ENCODE peak calls at places on chromosomes 13 and 19, in seven cellular contexts. One of them, this sample, is unnamed.

GRCh38 chr13:90933097-90933826 is 414.2 kb upstream of the MIR17HG start:
- DNase-seq in dorsolateral prefrontal cortex: no peak
- DNase-seq in lower lobe of right lung: no peak
- DNase-seq in left ventricle myocardium inferior: no peak
- DNase-seq in CD8-positive, alpha-beta memory T cell: no peak
- DNase-seq in uterus: no peak
- DNase-seq in heart right ventricle: no peak
- DNase-seq in this sample: no peak

GRCh38 chr19:35592226-35592625 is 6.3 kb downstream of the PMIS2 start:
- DNase-seq in CD8-positive, alpha-beta memory T cell: peak
- DNase-seq in dorsolateral prefrontal cortex: peak
- DNase-seq in lower lobe of right lung: no peak
- DNase-seq in heart right ventricle: no peak
- DNase-seq in left ventricle myocardium inferior: no peak
- DNase-seq in uterus: no peak
- DNase-seq in this sample: no peak

GRCh38 chr13:97948041-97948440 is 5.4 kb upstream of the IPO5 start:
- DNase-seq in lower lobe of right lung: no peak
- DNase-seq in CD8-positive, alpha-beta memory T cell: no peak
- DNase-seq in left ventricle myocardium inferior: no peak
- DNase-seq in dorsolateral prefrontal cortex: no peak
- DNase-seq in uterus: no peak
- DNase-seq in heart right ventricle: no peak
- DNase-seq in this sample: no peak

GRCh38 chr13:25806304-25806974 is 245.4 kb downstream of the SHISA2 start:
- DNase-seq in uterus: no peak
- DNase-seq in CD8-positive, alpha-beta memory T cell: no peak
- DNase-seq in lower lobe of right lung: no peak
- DNase-seq in dorsolateral prefrontal cortex: no peak
- DNase-seq in left ventricle myocardium inferior: no peak
- DNase-seq in heart right ventricle: no peak
- DNase-seq in this sample: no peak

GRCh38 chr13:39684531-39685137 is 29.2 kb downstream of the COG6 start:
- DNase-seq in lower lobe of right lung: no peak
- DNase-seq in left ventricle myocardium inferior: no peak
- DNase-seq in CD8-positive, alpha-beta memory T cell: peak
- DNase-seq in dorsolateral prefrontal cortex: no peak
- DNase-seq in heart right ventricle: no peak
- DNase-seq in uterus: no peak
- DNase-seq in this sample: no peak

GRCh38 chr19:52191374-52191773 is 1.5 kb downstream of the PPP2R1A start:
- DNase-seq in uterus: no peak
- DNase-seq in CD8-positive, alpha-beta memory T cell: no peak
- DNase-seq in lower lobe of right lung: no peak
- DNase-seq in dorsolateral prefrontal cortex: no peak
- DNase-seq in heart right ventricle: no peak
- DNase-seq in left ventricle myocardium inferior: no peak
- DNase-seq in this sample: no peak

GRCh38 chr19:8004723-8005513 is 523 bp downstream of the ELAVL1 start:
- DNase-seq in uterus: no peak
- DNase-seq in left ventricle myocardium inferior: no peak
- DNase-seq in lower lobe of right lung: no peak
- DNase-seq in dorsolateral prefrontal cortex: no peak
- DNase-seq in heart right ventricle: no peak
- DNase-seq in CD8-positive, alpha-beta memory T cell: no peak
- DNase-seq in this sample: peak

GRCh38 chr13:23876265-23876664 is 12.9 kb downstream of the MIPEP start:
- DNase-seq in heart right ventricle: no peak
- DNase-seq in CD8-positive, alpha-beta memory T cell: no peak
- DNase-seq in left ventricle myocardium inferior: no peak
- DNase-seq in uterus: no peak
- DNase-seq in lower lobe of right lung: no peak
- DNase-seq in dorsolateral prefrontal cortex: peak
- DNase-seq in this sample: no peak

GRCh38 chr13:73216381-73216831 is 157.6 kb downstream of the KLF5 start:
- DNase-seq in dorsolateral prefrontal cortex: no peak
- DNase-seq in lower lobe of right lung: no peak
- DNase-seq in left ventricle myocardium inferior: no peak
- DNase-seq in CD8-positive, alpha-beta memory T cell: no peak
- DNase-seq in uterus: peak
- DNase-seq in heart right ventricle: no peak
- DNase-seq in this sample: no peak

GRCh38 chr19:15444505-15445226 is 5.1 kb downstream of the WIZ start:
- DNase-seq in uterus: no peak
- DNase-seq in left ventricle myocardium inferior: no peak
- DNase-seq in CD8-positive, alpha-beta memory T cell: no peak
- DNase-seq in heart right ventricle: no peak
- DNase-seq in lower lobe of right lung: no peak
- DNase-seq in dorsolateral prefrontal cortex: no peak
- DNase-seq in this sample: no peak

GRCh38 chr13:23205807-23206206 is 25.0 kb downstream of the SGCG start:
- DNase-seq in left ventricle myocardium inferior: no peak
- DNase-seq in lower lobe of right lung: no peak
- DNase-seq in heart right ventricle: no peak
- DNase-seq in uterus: no peak
- DNase-seq in dorsolateral prefrontal cortex: no peak
- DNase-seq in CD8-positive, alpha-beta memory T cell: no peak
- DNase-seq in this sample: no peak

GRCh38 chr13:99376924-99377323 is 69.7 kb upstream of the GPR183 start:
- DNase-seq in dorsolateral prefrontal cortex: no peak
- DNase-seq in left ventricle myocardium inferior: no peak
- DNase-seq in uterus: no peak
- DNase-seq in heart right ventricle: no peak
- DNase-seq in CD8-positive, alpha-beta memory T cell: no peak
- DNase-seq in lower lobe of right lung: no peak
- DNase-seq in this sample: no peak

GRCh38 chr19:43675269-43675879 is 5.4 kb upstream of the PLAUR start:
- DNase-seq in CD8-positive, alpha-beta memory T cell: no peak
- DNase-seq in left ventricle myocardium inferior: no peak
- DNase-seq in lower lobe of right lung: no peak
- DNase-seq in heart right ventricle: no peak
- DNase-seq in dorsolateral prefrontal cortex: no peak
- DNase-seq in uterus: no peak
- DNase-seq in this sample: no peak

GRCh38 chr13:98577823-98578285 is 947 bp upstream of the STK24 start:
- DNase-seq in left ventricle myocardium inferior: no peak
- DNase-seq in lower lobe of right lung: no peak
- DNase-seq in CD8-positive, alpha-beta memory T cell: no peak
- DNase-seq in dorsolateral prefrontal cortex: no peak
- DNase-seq in heart right ventricle: no peak
- DNase-seq in uterus: no peak
- DNase-seq in this sample: no peak

GRCh38 chr13:20550799-20551198 is 16.2 kb upstream of the IFT88 start:
- DNase-seq in left ventricle myocardium inferior: no peak
- DNase-seq in dorsolateral prefrontal cortex: no peak
- DNase-seq in heart right ventricle: no peak
- DNase-seq in lower lobe of right lung: no peak
- DNase-seq in CD8-positive, alpha-beta memory T cell: no peak
- DNase-seq in uterus: no peak
- DNase-seq in this sample: no peak

GRCh38 chr13:112132142-112132541 is 65.2 kb downstream of the SOX1 start:
- DNase-seq in dorsolateral prefrontal cortex: no peak
- DNase-seq in left ventricle myocardium inferior: no peak
- DNase-seq in lower lobe of right lung: no peak
- DNase-seq in heart right ventricle: no peak
- DNase-seq in uterus: no peak
- DNase-seq in CD8-positive, alpha-beta memory T cell: no peak
- DNase-seq in this sample: no peak

GRCh38 chr13:59946924-59947323 is 216.8 kb downstream of the DIAPH3 start:
- DNase-seq in CD8-positive, alpha-beta memory T cell: no peak
- DNase-seq in dorsolateral prefrontal cortex: no peak
- DNase-seq in uterus: no peak
- DNase-seq in heart right ventricle: no peak
- DNase-seq in left ventricle myocardium inferior: no peak
- DNase-seq in lower lobe of right lung: no peak
- DNase-seq in this sample: no peak

GRCh38 chr19:31262673-31263308 is 86.4 kb downstream of the TSHZ3 start:
- DNase-seq in lower lobe of right lung: no peak
- DNase-seq in dorsolateral prefrontal cortex: no peak
- DNase-seq in CD8-positive, alpha-beta memory T cell: no peak
- DNase-seq in uterus: no peak
- DNase-seq in left ventricle myocardium inferior: no peak
- DNase-seq in heart right ventricle: no peak
- DNase-seq in this sample: no peak

GRCh38 chr13:97127842-97128241 is 94.3 kb upstream of the MBNL2 start:
- DNase-seq in lower lobe of right lung: no peak
- DNase-seq in dorsolateral prefrontal cortex: no peak
- DNase-seq in CD8-positive, alpha-beta memory T cell: no peak
- DNase-seq in uterus: no peak
- DNase-seq in left ventricle myocardium inferior: no peak
- DNase-seq in heart right ventricle: no peak
- DNase-seq in this sample: no peak

GRCh38 chr13:37492741-37493514 is 105.6 kb downstream of the POSTN start:
- DNase-seq in CD8-positive, alpha-beta memory T cell: no peak
- DNase-seq in uterus: no peak
- DNase-seq in lower lobe of right lung: no peak
- DNase-seq in dorsolateral prefrontal cortex: no peak
- DNase-seq in heart right ventricle: no peak
- DNase-seq in left ventricle myocardium inferior: no peak
- DNase-seq in this sample: no peak

GRCh38 chr13:95275322-95276118 is 25.7 kb downstream of the ABCC4 start:
- DNase-seq in CD8-positive, alpha-beta memory T cell: no peak
- DNase-seq in uterus: no peak
- DNase-seq in heart right ventricle: no peak
- DNase-seq in left ventricle myocardium inferior: no peak
- DNase-seq in dorsolateral prefrontal cortex: no peak
- DNase-seq in lower lobe of right lung: no peak
- DNase-seq in this sample: no peak

GRCh38 chr19:5336195-5336965 is 4.2 kb downstream of the PTPRS start:
- DNase-seq in uterus: no peak
- DNase-seq in left ventricle myocardium inferior: no peak
- DNase-seq in CD8-positive, alpha-beta memory T cell: no peak
- DNase-seq in lower lobe of right lung: no peak
- DNase-seq in dorsolateral prefrontal cortex: no peak
- DNase-seq in heart right ventricle: no peak
- DNase-seq in this sample: no peak

GRCh38 chr13:28558126-28558525 is 63.2 kb upstream of the FLT1 start:
- DNase-seq in dorsolateral prefrontal cortex: no peak
- DNase-seq in uterus: no peak
- DNase-seq in left ventricle myocardium inferior: no peak
- DNase-seq in CD8-positive, alpha-beta memory T cell: no peak
- DNase-seq in heart right ventricle: no peak
- DNase-seq in lower lobe of right lung: no peak
- DNase-seq in this sample: no peak

GRCh38 chr13:66532845-66533244 is 697.3 kb downstream of the PCDH9 start:
- DNase-seq in heart right ventricle: no peak
- DNase-seq in uterus: no peak
- DNase-seq in lower lobe of right lung: no peak
- DNase-seq in dorsolateral prefrontal cortex: no peak
- DNase-seq in CD8-positive, alpha-beta memory T cell: no peak
- DNase-seq in left ventricle myocardium inferior: no peak
- DNase-seq in this sample: no peak
- H3K27ac ChIP-seq in heart right ventricle: no peak
- H3K27ac ChIP-seq in uterus: no peak
- H3K27ac ChIP-seq in lower lobe of right lung: no peak
- H3K27ac ChIP-seq in dorsolateral prefrontal cortex: no peak
- H3K27ac ChIP-seq in CD8-positive, alpha-beta memory T cell: no peak
- H3K27ac ChIP-seq in left ventricle myocardium inferior: no peak
- H3K27ac ChIP-seq in this sample: no peak

GRCh38 chr19:57947419-57948134 is at the start of gene ZNF256:
- DNase-seq in left ventricle myocardium inferior: peak
- DNase-seq in CD8-positive, alpha-beta memory T cell: peak
- DNase-seq in heart right ventricle: peak
- DNase-seq in uterus: peak
- DNase-seq in lower lobe of right lung: peak
- DNase-seq in dorsolateral prefrontal cortex: peak
- DNase-seq in this sample: peak
- H3K27ac ChIP-seq in left ventricle myocardium inferior: peak
- H3K27ac ChIP-seq in CD8-positive, alpha-beta memory T cell: peak
- H3K27ac ChIP-seq in heart right ventricle: peak
- H3K27ac ChIP-seq in uterus: peak
- H3K27ac ChIP-seq in lower lobe of right lung: peak
- H3K27ac ChIP-seq in dorsolateral prefrontal cortex: peak
- H3K27ac ChIP-seq in this sample: peak

DNA sequence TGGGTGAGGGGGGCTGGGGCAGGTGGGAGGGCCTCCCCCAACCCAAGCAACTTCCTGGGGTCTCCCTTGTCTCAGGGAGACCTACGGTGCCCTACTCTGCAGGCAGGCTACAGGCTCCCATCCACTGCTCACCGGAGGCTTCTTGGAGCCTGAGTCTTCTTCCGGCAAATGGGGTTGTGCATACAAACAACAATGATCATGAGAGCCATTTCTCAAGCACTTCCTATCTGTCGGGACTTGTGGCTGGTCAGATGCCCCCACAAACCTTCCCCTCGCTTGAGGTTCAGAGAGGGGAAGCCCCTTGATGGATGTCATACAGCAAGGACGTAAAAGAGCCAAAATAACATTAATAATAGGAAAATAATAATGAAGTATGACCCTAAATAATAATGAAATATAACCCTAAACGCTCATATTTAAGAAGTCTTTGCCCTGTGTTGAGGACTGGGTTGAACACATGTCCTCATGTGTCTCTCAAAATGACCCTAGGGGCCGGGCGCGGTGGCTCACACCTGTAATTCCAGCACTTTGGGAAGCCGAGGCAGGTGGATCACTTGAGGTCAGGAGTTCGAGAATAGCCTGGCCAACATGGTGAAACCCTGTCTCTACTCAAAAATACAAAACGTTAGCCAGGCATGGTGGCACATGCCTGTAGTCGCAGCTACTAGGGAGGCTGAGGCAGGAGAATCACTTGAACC is 727 bp downstream of the CD37 start:
- DNase-seq in heart right ventricle: no peak
- DNase-seq in uterus: no peak
- DNase-seq in dorsolateral prefrontal cortex: no peak
- DNase-seq in left ventricle myocardium inferior: no peak
- DNase-seq in CD8-positive, alpha-beta memory T cell: peak
- DNase-seq in lower lobe of right lung: no peak
- DNase-seq in this sample: no peak
- H3K27ac ChIP-seq in heart right ventricle: no peak
- H3K27ac ChIP-seq in uterus: no peak
- H3K27ac ChIP-seq in dorsolateral prefrontal cortex: no peak
- H3K27ac ChIP-seq in left ventricle myocardium inferior: no peak
- H3K27ac ChIP-seq in CD8-positive, alpha-beta memory T cell: peak
- H3K27ac ChIP-seq in lower lobe of right lung: peak
- H3K27ac ChIP-seq in this sample: peak

GRCh38 chr19:1277061-1277460 is 1.7 kb downstream of the FAM174C start:
- DNase-seq in uterus: no peak
- DNase-seq in heart right ventricle: no peak
- DNase-seq in left ventricle myocardium inferior: no peak
- DNase-seq in lower lobe of right lung: no peak
- DNase-seq in CD8-positive, alpha-beta memory T cell: no peak
- DNase-seq in dorsolateral prefrontal cortex: no peak
- DNase-seq in this sample: no peak

GRCh38 chr19:1274852-1275259 is 474 bp upstream of the FAM174C start:
- DNase-seq in heart right ventricle: no peak
- DNase-seq in dorsolateral prefrontal cortex: no peak
- DNase-seq in left ventricle myocardium inferior: no peak
- DNase-seq in uterus: no peak
- DNase-seq in lower lobe of right lung: peak
- DNase-seq in CD8-positive, alpha-beta memory T cell: no peak
- DNase-seq in this sample: no peak

GRCh38 chr19:1276620-1277007 is 1.3 kb downstream of the FAM174C start:
- DNase-seq in uterus: no peak
- DNase-seq in left ventricle myocardium inferior: no peak
- DNase-seq in heart right ventricle: no peak
- DNase-seq in dorsolateral prefrontal cortex: no peak
- DNase-seq in CD8-positive, alpha-beta memory T cell: no peak
- DNase-seq in lower lobe of right lung: no peak
- DNase-seq in this sample: no peak

GRCh38 chr19:1275260-1275975 is at the start of gene FAM174C:
- DNase-seq in lower lobe of right lung: peak
- DNase-seq in left ventricle myocardium inferior: peak
- DNase-seq in uterus: peak
- DNase-seq in CD8-positive, alpha-beta memory T cell: peak
- DNase-seq in heart right ventricle: peak
- DNase-seq in dorsolateral prefrontal cortex: peak
- DNase-seq in this sample: peak

GRCh38 chr19:1275976-1276619 is 768 bp downstream of the FAM174C start:
- DNase-seq in heart right ventricle: no peak
- DNase-seq in CD8-positive, alpha-beta memory T cell: no peak
- DNase-seq in left ventricle myocardium inferior: no peak
- DNase-seq in uterus: no peak
- DNase-seq in lower lobe of right lung: no peak
- DNase-seq in dorsolateral prefrontal cortex: no peak
- DNase-seq in this sample: no peak
- H3K27ac ChIP-seq in heart right ventricle: peak
- H3K27ac ChIP-seq in CD8-positive, alpha-beta memory T cell: peak
- H3K27ac ChIP-seq in left ventricle myocardium inferior: peak
- H3K27ac ChIP-seq in uterus: peak
- H3K27ac ChIP-seq in lower lobe of right lung: peak
- H3K27ac ChIP-seq in dorsolateral prefrontal cortex: peak
- H3K27ac ChIP-seq in this sample: peak